ENCODE peak calls at places on chromosomes 6 and 20, in four cellular contexts. D is body of pancreas; G is CD4-positive, alpha-beta T cell; E is kidney. O is an unnamed sample.

GRCh38 chr6:25088513-25088912 is 152.8 kb upstream of the RIPOR2 start:
- DNase-seq in D (no peak), G (no peak), E (no peak), O (no peak)

GRCh38 chr6:50091641-50092040 is 41.9 kb upstream of the DEFB112 start:
- DNase-seq in D (no peak), G (no peak), E (no peak), O (no peak)

GRCh38 chr6:31058128-31058894 is 48.0 kb downstream of the MUC22 start:
- DNase-seq in D (no peak), G (no peak), E (no peak), O (no peak)

GRCh38 chr20:58146081-58146734 is 82.2 kb downstream of the ANKRD60 start:
- DNase-seq in D (no peak), G (no peak), E (no peak), O (no peak)

GRCh38 chr6:148238713-148239112 is 103.9 kb upstream of the SASH1 start:
- DNase-seq in D (no peak), G (no peak), E (no peak), O (no peak)

GRCh38 chr6:170165501-170166117 is 125.3 kb downstream of the DLL1 start:
- DNase-seq in D (no peak), G (no peak), E (peak; percentile 75), O (no peak)

GRCh38 chr6:138857792-138858191 is 61.9 kb downstream of the ECT2L start:
- DNase-seq in D (no peak), G (no peak), E (no peak), O (no peak)

GRCh38 chr6:111565316-111566221 is 40.1 kb downstream of the TRAF3IP2 start:
- DNase-seq in D (peak; percentile 40), G (no peak), E (no peak), O (no peak)

GRCh38 chr6:119360262-119360915 is 10.8 kb upstream of the MAN1A1 start:
- DNase-seq in D (no peak), G (no peak), E (no peak), O (no peak)

GRCh38 chr6:169292340-169293124 is 38.9 kb upstream of the THBS2 start:
- DNase-seq in D (no peak), G (no peak), E (no peak), O (no peak)

GRCh38 chr6:21997414-21998037 is 299.3 kb downstream of the PRL start:
- DNase-seq in D (no peak), G (no peak), E (no peak), O (no peak)

GRCh38 chr20:50027611-50028105 is 44.9 kb downstream of the SNAI1 start:
- DNase-seq in D (peak; percentile 34), G (no peak), E (peak; percentile 95), O (peak; percentile 16)

GRCh38 chr6:113182370-113183141 is 674.6 kb upstream of the MARCKS start:
- DNase-seq in D (no peak), G (no peak), E (no peak), O (no peak)

GRCh38 chr6:50780382-50780781 is 38.3 kb upstream of the TFAP2B start:
- DNase-seq in D (no peak), G (no peak), E (no peak), O (no peak)

GRCh38 chr20:46207031-46207549 is 89.0 kb downstream of the CD40 start:
- DNase-seq in D (no peak), G (no peak), E (no peak), O (no peak)

GRCh38 chr6:113103618-113104390 is 753.3 kb upstream of the MARCKS start:
- DNase-seq in D (no peak), G (no peak), E (no peak), O (no peak)

GRCh38 chr6:12203001-12203400 is 87.2 kb upstream of the EDN1 start:
- DNase-seq in D (no peak), G (no peak), E (no peak), O (no peak)

GRCh38 chr6:30265594-30265993 is 52.4 kb upstream of the TRIM26 start:
- DNase-seq in D (no peak), G (no peak), E (no peak), O (no peak)

GRCh38 chr20:25499031-25499430 is 86.3 kb downstream of the NINL start:
- DNase-seq in D (no peak), G (no peak), E (peak; percentile 32), O (no peak)

GRCh38 chr6:15457903-15458530 is 204.8 kb downstream of the DTNBP1 start:
- DNase-seq in D (no peak), G (no peak), E (no peak), O (no peak)

GRCh38 chr6:25342784-25343183 is 63.6 kb downstream of the CARMIL1 start:
- DNase-seq in D (no peak), G (no peak), E (no peak), O (no peak)

GRCh38 chr6:30322527-30323501 is 3.9 kb upstream of the TRIM39 start:
- DNase-seq in D (no peak), G (no peak), E (no peak), O (no peak)

DNA sequence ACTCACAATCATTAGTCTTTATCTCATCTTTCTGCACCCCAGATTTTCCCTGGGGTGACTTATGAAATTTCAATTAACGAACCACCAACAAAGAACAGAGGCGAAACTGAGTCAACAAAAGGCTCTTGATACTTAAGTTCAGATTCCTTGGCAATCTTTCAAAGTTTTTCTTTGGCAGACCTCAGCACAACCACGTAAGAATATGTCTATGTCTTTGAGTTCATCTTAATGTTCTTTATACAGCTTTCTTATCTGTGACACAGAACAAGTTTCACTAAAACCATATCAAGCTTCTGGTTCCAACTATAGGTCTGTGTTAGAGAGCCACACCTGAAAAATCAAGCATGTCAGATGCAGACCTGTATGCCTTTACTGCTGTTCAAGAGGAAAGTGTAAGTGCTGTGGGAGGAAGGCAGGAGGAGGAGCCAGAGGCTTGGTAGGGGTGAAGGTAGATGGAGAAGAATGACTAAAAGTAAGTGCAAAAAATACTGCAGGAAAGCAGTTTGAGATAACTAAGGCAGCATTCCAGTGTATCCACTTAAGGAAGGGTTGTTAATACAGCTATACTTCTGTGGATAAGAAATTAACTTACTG is 271.3 kb downstream of the KHDC1L start:
- DNase-seq in D (no peak), G (no peak), E (no peak), O (no peak)
- H3K27ac ChIP-seq in D (no peak overlapping the region), G (no peak overlapping the region), E (no peak overlapping the region), O (no peak overlapping the region)

GRCh38 chr6:106502534-106502933 is 126.8 kb downstream of the RTN4IP1 start:
- DNase-seq in D (no peak), G (no peak), E (no peak), O (no peak)
- H3K27ac ChIP-seq in D (no peak overlapping the region), G (no peak overlapping the region), E (no peak overlapping the region), O (no peak overlapping the region)

GRCh38 chr6:36075656-36076055 is 48.0 kb downstream of the MAPK14 start:
- DNase-seq in D (no peak), G (no peak), E (no peak), O (no peak)
- H3K27ac ChIP-seq in D (no peak overlapping the region), G (no peak overlapping the region), E (no peak overlapping the region), O (no peak overlapping the region)

DNA sequence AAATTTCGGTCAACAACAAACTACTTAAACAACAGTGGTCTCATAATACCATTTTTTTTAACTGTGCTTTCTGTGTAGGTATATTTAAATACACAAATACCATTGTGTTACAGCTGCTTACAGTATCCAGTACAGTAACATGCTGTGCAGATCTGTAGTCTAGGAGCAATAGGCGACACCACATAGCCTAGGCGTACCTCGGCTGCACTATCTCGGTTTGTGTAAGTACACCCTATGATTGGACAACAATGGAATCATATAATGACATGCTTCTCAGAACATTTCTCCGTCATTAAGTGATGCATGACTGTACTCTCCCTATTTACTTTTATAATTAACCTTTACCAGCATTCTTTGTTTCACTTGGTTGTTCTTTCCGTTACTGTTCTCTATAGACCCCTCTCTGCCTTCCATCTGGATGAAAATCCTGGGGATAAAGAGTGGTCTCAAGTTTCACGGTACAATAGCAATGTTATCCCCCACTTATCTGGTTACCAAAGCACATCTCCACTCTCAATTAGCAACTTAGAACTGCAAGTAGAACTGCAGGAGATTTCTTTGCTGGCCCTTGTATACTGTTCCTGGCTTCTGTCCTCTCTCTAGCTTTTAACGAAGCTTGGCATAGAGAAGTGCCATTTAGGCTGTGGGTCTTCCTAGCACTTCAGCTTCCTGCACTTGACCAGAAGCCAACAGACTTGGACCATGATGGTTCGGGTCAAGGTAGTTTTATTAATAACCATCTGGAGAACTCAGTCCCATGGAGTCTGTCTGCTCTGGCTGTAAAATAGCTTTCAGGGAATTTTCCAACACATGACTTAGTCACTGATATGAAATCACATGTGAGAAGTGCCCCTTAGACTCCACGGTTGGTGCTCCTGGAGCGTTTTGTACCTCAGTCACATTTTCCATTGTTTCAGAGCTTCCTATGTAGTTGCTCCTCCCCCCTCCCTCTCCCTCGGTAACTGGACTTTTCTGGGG is 80.4 kb upstream of the POPDC3 start:
- DNase-seq in D (no peak), G (no peak), E (no peak), O (no peak)
- H3K27ac ChIP-seq in D (no peak overlapping the region), G (no peak overlapping the region), E (no peak overlapping the region), O (no peak overlapping the region)

GRCh38 chr6:55445648-55446204 is 118.5 kb downstream of the GFRAL start:
- DNase-seq in D (no peak), G (no peak), E (no peak), O (no peak)

GRCh38 chr6:55448446-55448845 is 121.2 kb downstream of the GFRAL start:
- DNase-seq in D (no peak), G (no peak), E (no peak), O (no peak)

GRCh38 chr6:55438217-55438616 is 110.9 kb downstream of the GFRAL start:
- DNase-seq in D (no peak), G (no peak), E (no peak), O (no peak)

GRCh38 chr6:55449219-55449618 is 122.0 kb downstream of the GFRAL start:
- DNase-seq in D (no peak), G (no peak), E (no peak), O (no peak)

GRCh38 chr6:55443238-55444134 is 116.2 kb downstream of the GFRAL start:
- DNase-seq in D (no peak), G (no peak), E (no peak), O (no peak)
- H3K27ac ChIP-seq in D (no peak overlapping the region), G (no peak overlapping the region), E (no peak overlapping the region), O (no peak overlapping the region)

DNA sequence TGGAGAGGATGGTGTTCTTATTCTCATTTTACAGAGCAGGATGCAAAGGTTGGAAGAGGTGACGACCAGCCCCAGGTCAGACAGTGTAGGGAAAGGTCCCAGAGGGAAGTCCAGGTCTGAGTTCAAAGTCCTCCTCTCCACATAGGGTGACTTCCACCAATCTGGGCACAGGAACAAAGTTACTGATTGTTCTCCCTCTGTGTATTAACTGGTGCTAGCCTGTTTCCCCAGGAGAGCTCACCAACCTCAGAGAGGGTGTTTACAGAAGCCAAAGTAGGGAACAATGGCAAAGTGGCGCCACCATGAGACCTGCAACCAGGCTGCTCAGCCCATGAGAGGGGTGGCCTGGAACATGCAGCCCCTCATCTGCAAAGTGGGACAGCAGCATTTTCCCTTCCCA is 16.8 kb upstream of the SIRPB1 start:
- DNase-seq in D (no peak), G (no peak), E (no peak), O (no peak)
- H3K27ac ChIP-seq in D (no peak overlapping the region), G (no peak overlapping the region), E (no peak overlapping the region), O (no peak overlapping the region)

DNA sequence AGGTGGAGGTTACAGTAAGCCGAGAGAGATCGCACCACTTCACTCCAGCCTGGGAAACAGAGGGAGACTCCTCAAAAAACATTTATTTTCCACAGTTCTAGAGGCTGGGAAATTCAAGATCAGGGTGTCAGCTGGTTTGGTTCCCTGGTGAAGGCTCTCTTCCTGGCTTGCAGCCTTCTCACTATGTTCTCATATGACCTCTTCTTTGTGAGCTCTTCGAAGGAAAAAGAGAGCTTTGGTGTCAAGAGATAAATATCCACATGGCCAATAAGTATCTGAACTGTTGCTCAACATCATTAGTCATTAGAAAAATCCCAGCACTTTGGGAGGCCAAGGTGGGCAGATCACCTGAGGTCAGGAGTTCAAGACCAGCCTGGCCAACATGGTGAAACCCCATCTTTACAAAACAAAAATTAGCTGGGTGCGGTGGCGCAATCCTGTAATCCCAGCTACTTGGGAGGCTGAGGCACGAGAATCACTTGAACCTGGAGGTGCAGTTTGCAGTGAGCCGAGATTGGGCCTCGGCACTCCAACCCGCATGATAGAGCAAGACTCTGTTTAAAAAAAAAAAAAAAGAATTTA is 40.2 kb downstream of the GTF2H5 start:
- DNase-seq in D (no peak), G (no peak), E (no peak), O (no peak)
- H3K27ac ChIP-seq in D (no peak overlapping the region), G (no peak overlapping the region), E (no peak overlapping the region), O (no peak overlapping the region)